ENCODE peak calls at places on chromosomes 3 and 15, in six cellular contexts. O is cardiac muscle cell; B is Caco-2; N is iris pigment epithelial cell; S is HFFc6; I is stimulated activated CD4-positive, alpha-beta T cell treated with anti-CD3 and anti-CD28 coated beads, Interleukin-12 subunit alpha, Interleukin-12 subunit beta, amount 100 ng/mL, for 4 hours. P is an unnamed sample.
A peak's percentile ranks its signal among the peaks of the same experiment; 100 is the strongest.

GRCh38 chr3:134381836-134382442 is 7.7 kb upstream of the AMOTL2 start:
- DNase-seq in O (no peak), B (no peak), N (no peak), S (no peak), I (no peak), P (no peak)

GRCh38 chr3:134353171-134353825 is 20.9 kb downstream of the AMOTL2 start:
- DNase-seq in O (no peak), B (peak; percentile 46), N (no peak), S (peak; percentile 43), I (no peak), P (no peak)

GRCh38 chr3:188594137-188594536 is 440.2 kb downstream of the LPP start:
- DNase-seq in O (no peak), B (no peak), N (peak; percentile 94), S (peak; percentile 91), I (no peak), P (no peak)

GRCh38 chr3:15079083-15079482 is 14.0 kb upstream of the MRPS25 start:
- DNase-seq in O (no peak), B (no peak), N (no peak), S (no peak), I (no peak), P (no peak)

GRCh38 chr15:74235962-74236361 is at the start of gene CCDC33:
- DNase-seq in O (no peak), B (no peak), N (no peak), S (no peak), I (no peak), P (peak; percentile 11)

GRCh38 chr3:116179091-116179490 is 266.2 kb downstream of the LSAMP start:
- DNase-seq in O (no peak), B (no peak), N (peak; percentile 23), S (no peak), I (no peak), P (no peak)

GRCh38 chr3:149016669-149017541 is 25.6 kb downstream of the GYG1 start:
- DNase-seq in O (no peak), B (no peak), N (peak; percentile 97), S (peak; percentile 96), I (no peak), P (no peak)

GRCh38 chr3:111617406-111617805 is 22.3 kb upstream of the ZBED2 start:
- DNase-seq in O (no peak), B (no peak), N (no peak), S (no peak), I (no peak), P (no peak)

GRCh38 chr3:53159415-53160135 is 1.4 kb upstream of the PRKCD start:
- DNase-seq in O (no peak), B (peak; percentile 81), N (no peak), S (no peak), I (no peak), P (no peak)

GRCh38 chr15:91338763-91339162 is 238.7 kb downstream of the SV2B start:
- DNase-seq in O (peak; percentile 86), B (peak; percentile 17), N (peak; percentile 14), S (no peak), I (no peak), P (no peak)

GRCh38 chr15:76337739-76338554 is 1.4 kb downstream of the ISL2 start:
- DNase-seq in O (peak; percentile 49), B (peak; percentile 55), N (no peak), S (no peak), I (no peak), P (no peak)

GRCh38 chr3:38029400-38030125 is at the start of gene PLCD1:
- DNase-seq in O (peak; percentile 85), B (no peak), N (peak; percentile 22), S (peak; percentile 28), I (peak; percentile 25), P (no peak)

GRCh38 chr3:165491487-165491886 is 295.3 kb upstream of the SLITRK3 start:
- DNase-seq in O (no peak), B (no peak), N (peak; percentile 11), S (no peak), I (no peak), P (no peak)

GRCh38 chr3:58119221-58119620 is 91.6 kb downstream of the DNASE1L3 start:
- DNase-seq in O (no peak), B (no peak), N (no peak), S (no peak), I (no peak), P (no peak)

GRCh38 chr15:101123222-101123910 is 128.5 kb downstream of the CHSY1 start:
- DNase-seq in O (no peak), B (no peak), N (peak; percentile 70), S (peak; percentile 45), I (no peak), P (no peak)

GRCh38 chr15:56772868-56773639 is 39.7 kb upstream of the ZNF280D start:
- DNase-seq in O (no peak), B (peak; percentile 23), N (peak; percentile 70), S (peak; percentile 38), I (no peak), P (no peak)

GRCh38 chr3:161371441-161372320 is at the start of gene SPTSSB:
- DNase-seq in O (peak; percentile 56), B (peak; percentile 91), N (no peak), S (no peak), I (peak; percentile 52), P (peak; percentile 5)

GRCh38 chr15:101539930-101540329 is 50.4 kb upstream of the PCSK6 start:
- DNase-seq in O (no peak), B (no peak), N (no peak), S (no peak), I (no peak), P (no peak)

GRCh38 chr3:159978353-159978752 is 10.3 kb upstream of the IL12A start:
- DNase-seq in O (no peak), B (no peak), N (no peak), S (no peak), I (no peak), P (no peak)

GRCh38 chr3:76765526-76765925 is 274.4 kb upstream of the ROBO2 start:
- DNase-seq in O (no peak), B (no peak), N (no peak), S (no peak), I (no peak), P (no peak)

GRCh38 chr3:72745146-72745976 is 102.9 kb downstream of the SHQ1 start:
- DNase-seq in O (no peak), B (no peak), N (peak; percentile 68), S (no peak), I (no peak), P (no peak)

GRCh38 chr3:138408751-138409161 is 25.7 kb upstream of the ESYT3 start:
- DNase-seq in O (no peak), B (no peak), N (no peak), S (no peak), I (no peak), P (no peak)

P was measured in stimulated activated naive B cell treated with anti-CD40 and anti-IgM and Interleukin-4, amounts not matched to agents 10 μg/mL and 1 μg/mL and 100 μg/mL, for 72 hours.